ENCODE peak calls at places on chromosomes 12 and 14, in six cellular contexts. E, L, V, A, G and O are unnamed samples.

GRCh38 chr14:54696998-54697397 is 130.1 kb downstream of the SAMD4A start:
- DNase-seq in E (no peak), L (no peak), V (no peak), A (peak; percentile 91), G (no peak), O (peak; percentile 60)

GRCh38 chr12:58414398-58414871 is 473.1 kb downstream of the ATP23 start:
- DNase-seq in E (no peak), L (no peak), V (no peak), A (peak; percentile 75), G (no peak), O (no peak)

GRCh38 chr14:68359862-68360552 is 432.9 kb downstream of the ZFP36L1 start:
- DNase-seq in E (peak; percentile 78), L (no peak), V (peak; percentile 32), A (peak; percentile 74), G (no peak), O (peak; percentile 34)

GRCh38 chr12:46693034-46693433 is 132.8 kb downstream of the SLC38A4 start:
- DNase-seq in E (no peak), L (no peak), V (no peak), A (no peak), G (no peak), O (no peak)

GRCh38 chr12:56119361-56119796 is 1.3 kb downstream of the ZC3H10 start:
- DNase-seq in E (peak; percentile 82), L (peak; percentile 87), V (peak; percentile 84), A (peak; percentile 73), G (peak; percentile 67), O (peak; percentile 87)

GRCh38 chr14:53032161-53032803 is 81.4 kb upstream of the FERMT2 start:
- DNase-seq in E (peak; percentile 41), L (peak; percentile 34), V (peak; percentile 39), A (peak; percentile 68), G (no peak), O (peak; percentile 25)

GRCh38 chr12:105814283-105814682 is 324.5 kb downstream of the NUAK1 start:
- DNase-seq in E (no peak), L (peak; percentile 66), V (no peak), A (no peak), G (no peak), O (no peak)

GRCh38 chr12:51997156-51997555 is 9.6 kb upstream of the TAMALIN start:
- DNase-seq in E (no peak), L (no peak), V (no peak), A (no peak), G (no peak), O (no peak)

GRCh38 chr12:93153321-93153720 is 224.2 kb upstream of the EEA1 start:
- DNase-seq in E (no peak), L (no peak), V (no peak), A (no peak), G (no peak), O (no peak)

GRCh38 chr12:91883811-91884210 is 261.8 kb downstream of the BTG1 start:
- DNase-seq in E (no peak), L (no peak), V (no peak), A (no peak), G (no peak), O (no peak)

GRCh38 chr12:20040844-20041243 is 327.5 kb upstream of the PDE3A start:
- DNase-seq in E (no peak), L (peak; percentile 4), V (peak; percentile 15), A (no peak), G (no peak), O (no peak)

GRCh38 chr12:32726286-32726685 is 29.4 kb downstream of the YARS2 start:
- DNase-seq in E (no peak), L (no peak), V (no peak), A (no peak), G (no peak), O (no peak)

GRCh38 chr14:63632932-63633514 is 8.6 kb downstream of the WDR89 start:
- DNase-seq in E (no peak), L (no peak), V (no peak), A (no peak), G (no peak), O (peak; percentile 28)

GRCh38 chr12:113359939-113360748 is 1.8 kb downstream of the PLBD2 start:
- DNase-seq in E (no peak), L (no peak), V (no peak), A (no peak), G (no peak), O (no peak)

GRCh38 chr14:23379331-23380196 is 2.7 kb downstream of the CMTM5 start:
- DNase-seq in E (peak; percentile 77), L (peak; percentile 74), V (peak; percentile 94), A (peak; percentile 44), G (peak; percentile 69), O (peak; percentile 68)

GRCh38 chr12:90936230-90937005 is 18.6 kb downstream of the CCER1 start:
- DNase-seq in E (no peak), L (no peak), V (no peak), A (peak; percentile 20), G (no peak), O (no peak)

GRCh38 chr14:100323121-100323941 is at the start of gene SLC25A47:
- DNase-seq in E (no peak), L (no peak), V (no peak), A (no peak), G (no peak), O (no peak)

GRCh38 chr12:61311413-61311812 is 948.8 kb upstream of the USP15 start:
- DNase-seq in E (no peak), L (no peak), V (no peak), A (no peak), G (no peak), O (no peak)

GRCh38 chr14:71482701-71483100 is 449.5 kb upstream of the RGS6 start:
- DNase-seq in E (no peak), L (no peak), V (no peak), A (no peak), G (no peak), O (no peak)

GRCh38 chr14:56119221-56119967 is 1.2 kb downstream of the PELI2 start:
- DNase-seq in E (peak; percentile 56), L (peak; percentile 71), V (peak; percentile 50), A (no peak), G (peak; percentile 31), O (no peak)

GRCh38 chr14:99684356-99684952 is 356 bp downstream of the CYP46A1 start:
- DNase-seq in E (no peak), L (no peak), V (no peak), A (no peak), G (no peak), O (no peak)

GRCh38 chr12:27456618-27457017 is 10.1 kb downstream of the SMCO2 start:
- DNase-seq in E (no peak), L (no peak), V (peak; percentile 50), A (no peak), G (no peak), O (no peak)

GRCh38 chr12:106897082-106897481 is 58.6 kb upstream of the TMEM263 start:
- DNase-seq in E (no peak), L (no peak), V (no peak), A (no peak), G (no peak), O (no peak)

GRCh38 chr12:49295087-49296001 is at the start of gene PRPH:
- DNase-seq in E (no peak), L (peak; percentile 65), V (peak; percentile 37), A (no peak), G (no peak), O (no peak)

GRCh38 chr12:97229036-97229435 is 233.6 kb upstream of the RMST start:
- DNase-seq in E (no peak), L (no peak), V (no peak), A (no peak), G (no peak), O (no peak)

GRCh38 chr12:40238221-40238902 is 13.6 kb downstream of the LRRK2 start:
- DNase-seq in E (no peak), L (no peak), V (no peak), A (no peak), G (no peak), O (no peak)

GRCh38 chr12:71141270-71141948 is 16.4 kb downstream of the TSPAN8 start:
- DNase-seq in E (no peak), L (no peak), V (no peak), A (no peak), G (no peak), O (no peak)

GRCh38 chr14:93035585-93035916 is 80.2 kb downstream of the ITPK1 start:
- DNase-seq in E (no peak), L (no peak), V (no peak), A (no peak), G (no peak), O (no peak)

GRCh38 chr14:93039649-93040315 is 75.9 kb downstream of the ITPK1 start:
- DNase-seq in E (peak; percentile 47), L (no peak), V (no peak), A (no peak), G (no peak), O (no peak)

GRCh38 chr14:93036652-93037341 is 78.9 kb downstream of the ITPK1 start:
- DNase-seq in E (no peak), L (peak; percentile 80), V (no peak), A (no peak), G (no peak), O (no peak)

GRCh38 chr14:93035917-93036651 is 79.6 kb downstream of the ITPK1 start:
- DNase-seq in E (no peak), L (peak; percentile 40), V (no peak), A (no peak), G (peak; percentile 52), O (peak; percentile 76)

DNA sequence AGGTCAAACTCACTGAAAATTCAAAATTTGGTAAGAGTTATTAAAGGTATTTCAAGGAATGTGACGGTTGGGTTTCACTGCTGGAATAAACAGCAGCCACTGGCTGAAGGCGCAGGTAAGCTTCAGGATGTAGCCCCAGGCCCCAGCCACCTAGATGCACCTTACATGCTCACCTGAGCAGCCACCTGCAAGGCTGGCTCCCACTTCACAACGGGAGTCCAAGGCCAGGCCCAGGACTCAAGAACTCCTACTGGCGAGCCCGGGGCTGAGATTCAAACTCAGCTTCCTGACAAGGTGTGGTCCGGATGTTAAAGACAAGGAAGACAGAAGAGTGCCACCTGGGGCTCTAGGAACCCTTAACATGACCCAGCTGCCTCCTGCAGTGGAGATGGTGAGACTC is 78.4 kb downstream of the ITPK1 start:
- DNase-seq in E (no peak), L (no peak), V (no peak), A (no peak), G (no peak), O (no peak)
- H3K27ac ChIP-seq in E (no peak overlapping the region), L (no peak overlapping the region), V (peak overlapping the region; percentile 20), A (no peak overlapping the region), G (no peak overlapping the region), O (peak overlapping the region; percentile 85)

GRCh38 chr12:9002335-9002734 is 13.0 kb downstream of the KLRG1 start:
- DNase-seq in E (no peak), L (no peak), V (no peak), A (no peak), G (no peak), O (no peak)
- TF ChIP-seq CTCF in E (no peak), L (no peak), V (no peak), A (no peak), G (no peak), O (no peak)

GRCh38 chr14:90419200-90419599 is 22.4 kb downstream of the CALM1 start:
- DNase-seq in E (peak; percentile 66), L (no peak), V (peak; percentile 80), A (peak; percentile 99), G (no peak), O (peak; percentile 84)
- H3K27ac ChIP-seq in E (no peak overlapping the region), L (no peak overlapping the region), V (no peak overlapping the region), A (no peak overlapping the region), G (no peak overlapping the region), O (peak overlapping the region; percentile 78)

DNA sequence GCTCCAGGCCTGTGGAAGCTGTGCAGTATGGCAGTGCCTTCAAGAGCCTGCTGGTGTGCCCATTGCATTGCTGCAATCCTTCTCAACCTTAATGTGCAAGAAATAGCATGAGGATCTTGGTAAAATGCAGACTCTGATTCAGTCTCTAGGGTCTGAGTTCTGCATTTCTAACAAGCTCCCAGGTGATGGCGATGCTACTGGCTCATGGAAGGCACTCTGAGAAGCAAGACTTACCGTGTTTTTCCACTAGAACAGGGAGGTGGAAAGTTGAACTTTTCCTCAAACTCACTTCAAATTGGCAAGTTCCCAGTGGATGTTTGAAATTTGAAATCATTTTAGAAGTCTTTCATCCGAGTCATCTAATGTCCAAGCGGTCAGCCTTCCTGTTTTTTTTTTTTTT is 55.5 kb downstream of the MYRFL start:
- DNase-seq in E (no peak), L (peak; percentile 38), V (no peak), A (no peak), G (no peak), O (no peak)
- TF ChIP-seq CTCF in E (no peak), L (peak; percentile 35), V (no peak), A (peak; percentile 38), G (no peak), O (no peak)